ENCODE peak calls at places on chromosome 3, in five cellular contexts. X is lower leg skin, V is mucosa of descending colon, I is cardiac muscle cell, U is right lobe of liver. Y is an unnamed sample.

GRCh38 chr3:97235611-97236315 is 421.4 kb downstream of the EPHA6 start:
- DNase-seq in I (no peak), X (no peak), V (no peak), U (no peak), Y (no peak)

GRCh38 chr3:172844428-172844827 is 93.9 kb downstream of the ECT2 start:
- DNase-seq in X (no peak), I (no peak), V (no peak), U (no peak), Y (no peak)

GRCh38 chr3:31544634-31545033 is 11.9 kb downstream of the STT3B start:
- DNase-seq in V (no peak), I (peak), U (peak), X (no peak), Y (peak)

GRCh38 chr3:65170357-65171090 is 482.7 kb upstream of the ADAMTS9 start:
- DNase-seq in V (peak), X (peak), I (peak), U (peak), Y (no peak)

GRCh38 chr3:184531580-184532290 is 29.9 kb upstream of the EPHB3 start:
- DNase-seq in I (peak), U (peak), X (no peak), V (no peak), Y (no peak)

GRCh38 chr3:79339846-79340245 is 428.0 kb downstream of the ROBO1 start:
- DNase-seq in I (no peak), U (no peak), X (no peak), V (peak), Y (no peak)

GRCh38 chr3:66441124-66441523 is 59.7 kb downstream of the LRIG1 start:
- DNase-seq in I (peak), U (no peak), V (no peak), X (no peak), Y (no peak)

GRCh38 chr3:102715030-102715697 is 280.3 kb downstream of the ZPLD1 start:
- DNase-seq in V (no peak), U (no peak), I (no peak), X (no peak), Y (no peak)

GRCh38 chr3:64163755-64164148 is 61.5 kb downstream of the PRICKLE2 start:
- DNase-seq in V (no peak), X (no peak), I (peak), U (no peak), Y (no peak)

GRCh38 chr3:99159220-99159762 is 257.8 kb upstream of the DCBLD2 start:
- DNase-seq in X (no peak), I (no peak), V (no peak), U (no peak), Y (no peak)

GRCh38 chr3:114214542-114215341 is 22.6 kb downstream of the ZNF80 start:
- DNase-seq in I (no peak), V (no peak), X (no peak), U (no peak), Y (no peak)

GRCh38 chr3:34863485-34863884 is 775.8 kb upstream of the ARPP21 start:
- DNase-seq in X (no peak), U (no peak), V (no peak), I (no peak), Y (no peak)

GRCh38 chr3:171825222-171825828 is 15.0 kb upstream of the PLD1 start:
- DNase-seq in X (no peak), U (no peak), I (peak), V (no peak), Y (no peak)

GRCh38 chr3:127209840-127210653 is 17.1 kb downstream of the PRR23E start:
- DNase-seq in V (no peak), U (no peak), I (no peak), X (peak), Y (peak)

GRCh38 chr3:127424766-127425504 is 137.1 kb upstream of the PRR20G start:
- DNase-seq in I (no peak), X (peak), U (no peak), V (no peak), Y (no peak)

GRCh38 chr3:62632510-62633294 is 242.5 kb downstream of the CADPS start:
- DNase-seq in V (no peak), U (no peak), I (no peak), X (no peak), Y (no peak)

GRCh38 chr3:112594856-112595255 is 33.0 kb downstream of the SLC35A5 start:
- DNase-seq in V (no peak), X (no peak), U (no peak), I (no peak), Y (no peak)

GRCh38 chr3:169410430-169410829 is 253.1 kb downstream of the MECOM start:
- DNase-seq in X (no peak), I (peak), U (no peak), V (no peak), Y (no peak)

GRCh38 chr3:156356537-156357363 is 198.2 kb downstream of the SSR3 start:
- DNase-seq in I (peak), X (no peak), U (no peak), V (no peak), Y (no peak)

GRCh38 chr3:194985031-194985578 is 285.9 kb downstream of the XXYLT1 start:
- DNase-seq in U (peak), V (peak), I (peak), X (peak), Y (no peak)

GRCh38 chr3:45613781-45614180 is 19.2 kb downstream of the LIMD1 start:
- DNase-seq in I (no peak), U (no peak), V (no peak), X (no peak), Y (no peak)

GRCh38 chr3:45611619-45612018 is 17.1 kb downstream of the LIMD1 start:
- DNase-seq in U (no peak), V (no peak), X (no peak), I (no peak), Y (no peak)

GRCh38 chr3:45612138-45612537 is 17.6 kb downstream of the LIMD1 start:
- DNase-seq in I (no peak), V (no peak), U (no peak), X (no peak), Y (no peak)

GRCh38 chr3:45610129-45610528 is 15.6 kb downstream of the LIMD1 start:
- DNase-seq in X (no peak), I (no peak), V (no peak), U (no peak), Y (no peak)

GRCh38 chr3:45612918-45613602 is 18.5 kb downstream of the LIMD1 start:
- DNase-seq in U (no peak), I (peak), X (no peak), V (no peak), Y (no peak)
- H3K4me3 ChIP-seq in U (no peak), I (no peak), X (no peak), V (no peak), Y (no peak)

DNA sequence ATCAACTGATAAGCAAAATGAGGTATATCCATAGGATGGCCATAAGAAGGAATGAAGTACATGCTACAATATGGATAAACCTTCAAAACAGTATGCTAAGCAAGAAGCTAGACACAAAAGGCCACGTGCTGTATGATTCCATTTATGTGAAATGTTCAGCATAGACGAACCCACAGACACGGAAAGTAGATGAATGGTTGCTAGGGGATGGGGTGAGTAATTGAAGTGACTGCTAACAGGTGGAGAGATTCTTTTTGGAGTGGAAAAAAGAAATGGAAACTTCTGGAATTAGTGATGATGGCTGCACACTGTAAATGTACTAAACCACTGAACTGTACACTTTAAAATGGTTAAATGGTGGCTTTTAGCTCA is 630 bp upstream of the EFCAB12 start:
- DNase-seq in X (no peak), U (no peak), I (no peak), V (no peak), Y (no peak)
- H3K4me3 ChIP-seq in X (no peak), U (no peak), I (no peak), V (no peak), Y (no peak)

DNA sequence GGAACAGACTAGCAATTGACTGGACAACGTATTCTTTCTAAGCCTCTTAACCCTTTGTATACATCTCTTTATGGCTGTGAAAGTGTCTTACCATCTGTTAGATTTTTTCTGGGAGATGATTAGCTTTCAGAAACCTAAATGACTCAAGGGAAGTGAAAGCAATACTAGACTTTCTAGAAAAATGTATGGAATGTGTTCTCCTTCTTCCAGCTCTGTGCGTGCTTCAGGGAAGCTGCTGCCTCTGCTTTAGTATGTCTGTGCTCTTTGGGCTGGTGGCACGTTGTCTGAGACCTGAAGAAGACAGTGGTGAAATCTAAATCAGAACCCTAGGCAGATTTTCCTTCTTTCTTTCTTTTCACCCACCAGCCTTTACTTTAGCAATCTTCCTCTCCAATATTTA is 89.5 kb downstream of the ITPR1 start:
- DNase-seq in U (no peak), V (no peak), I (peak), X (no peak), Y (no peak)
- H3K4me3 ChIP-seq in U (no peak), V (no peak), I (no peak), X (no peak), Y (no peak)

GRCh38 chr3:138608322-138609214 is at the start of gene FAIM:
- DNase-seq in V (peak), I (peak), X (peak), U (peak), Y (peak)

GRCh38 chr3:138615462-138615861 is 6.9 kb downstream of the FAIM start:
- DNase-seq in I (no peak), V (no peak), X (no peak), U (no peak), Y (no peak)

DNA sequence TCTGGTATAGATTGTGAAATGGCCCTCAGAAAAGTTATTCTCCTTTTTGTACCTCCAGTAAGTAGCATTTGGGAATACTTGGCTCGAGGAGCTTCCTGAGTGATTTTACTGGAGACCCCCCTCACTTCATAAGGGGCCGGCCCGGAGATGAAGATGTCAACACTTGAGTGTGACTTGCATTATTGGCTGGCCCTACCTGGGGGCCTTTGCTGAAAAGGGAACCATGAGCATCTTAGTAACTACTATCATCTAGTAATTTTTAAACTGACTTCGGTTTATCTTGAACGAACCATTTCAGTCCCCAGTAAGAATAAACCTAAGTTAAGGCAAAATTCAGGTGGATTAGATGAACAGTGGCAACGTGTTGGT is 1.3 kb downstream of the FAIM start:
- DNase-seq in U (no peak), X (no peak), V (no peak), I (no peak), Y (no peak)
- H3K4me3 ChIP-seq in U (no peak), X (no peak), V (no peak), I (peak), Y (peak)

Y was measured in WERI-Rb-1.